ENCODE peak calls at places on chromosomes 5 and 9, in four cellular contexts. K, S, X and V are unnamed samples.

GRCh38 chr9:136296434-136297015 is 7.4 kb downstream of the CCDC187 start:
- DNase-seq in K (no peak), S (no peak), X (no peak), V (no peak)

GRCh38 chr5:124856726-124857125 is 110.3 kb upstream of the ZNF608 start:
- DNase-seq in K (no peak), S (no peak), X (no peak), V (no peak)

GRCh38 chr5:155004138-155004744 is 9.3 kb upstream of the KIF4B start:
- DNase-seq in K (no peak), S (peak), X (no peak), V (no peak)

GRCh38 chr5:176474476-176474875 is 26.3 kb downstream of the FAF2 start:
- DNase-seq in K (no peak), S (peak), X (no peak), V (no peak)

GRCh38 chr9:17319822-17320221 is 185.0 kb downstream of the CNTLN start:
- DNase-seq in K (no peak), S (no peak), X (no peak), V (no peak)

GRCh38 chr9:12880406-12881016 is 105.7 kb downstream of the LURAP1L start:
- DNase-seq in K (no peak), S (no peak), X (no peak), V (no peak)

GRCh38 chr5:6729400-6730310 is 16.4 kb downstream of the TENT4A start:
- DNase-seq in K (no peak), S (no peak), X (no peak), V (no peak)

GRCh38 chr5:114191441-114191840 is 170.4 kb upstream of the KCNN2 start:
- DNase-seq in K (no peak), S (no peak), X (no peak), V (no peak)

GRCh38 chr5:76766746-76767145 is 50.8 kb downstream of the F2R start:
- DNase-seq in K (no peak), S (no peak), X (no peak), V (no peak)

GRCh38 chr5:17928571-17928970 is 294.3 kb downstream of the TAF11L14 start:
- DNase-seq in K (no peak), S (no peak), X (no peak), V (no peak)

GRCh38 chr5:67152400-67152799 is 44.2 kb downstream of the CD180 start:
- DNase-seq in K (no peak), S (no peak), X (no peak), V (no peak)

GRCh38 chr9:70614786-70615565 is 200.5 kb upstream of the KLF9 start:
- DNase-seq in K (no peak), S (no peak), X (no peak), V (no peak)

GRCh38 chr9:109584205-109584604 is 86.1 kb upstream of the PTPN3 start:
- DNase-seq in K (no peak), S (no peak), X (no peak), V (no peak)

GRCh38 chr5:119829341-119829740 is 200.0 kb downstream of the FAM170A start:
- DNase-seq in K (no peak), S (no peak), X (no peak), V (no peak)

GRCh38 chr9:90505695-90506094 is 136.9 kb downstream of the DIRAS2 start:
- DNase-seq in K (no peak), S (no peak), X (no peak), V (no peak)

GRCh38 chr5:24899180-24899579 is 254.4 kb upstream of the CDH10 start:
- DNase-seq in K (peak), S (no peak), X (no peak), V (no peak)

GRCh38 chr5:168710706-168711105 is 131.5 kb upstream of the PANK3 start:
- DNase-seq in K (no peak), S (no peak), X (no peak), V (no peak)

GRCh38 chr9:128494108-128494742 is 10.3 kb upstream of the GLE1 start:
- DNase-seq in K (peak), S (peak), X (no peak), V (no peak)

GRCh38 chr5:53937467-53937866 is 372.9 kb downstream of the ARL15 start:
- DNase-seq in K (no peak), S (no peak), X (no peak), V (no peak)

GRCh38 chr5:32013658-32014057 is 160.5 kb downstream of the GOLPH3 start:
- DNase-seq in K (no peak), S (no peak), X (no peak), V (no peak)

GRCh38 chr5:38557309-38557710 is 864 bp upstream of the LIFR start:
- DNase-seq in K (no peak), S (peak), X (no peak), V (no peak)

GRCh38 chr5:98963019-98963418 is 34.2 kb upstream of the CHD1 start:
- DNase-seq in K (no peak), S (no peak), X (no peak), V (no peak)

GRCh38 chr9:33117306-33117705 is 40.8 kb upstream of the SMU1 start:
- DNase-seq in K (no peak), S (no peak), X (no peak), V (no peak)

GRCh38 chr9:126440938-126441337 is 114.3 kb downstream of the MVB12B start:
- DNase-seq in K (no peak), S (no peak), X (no peak), V (no peak)

GRCh38 chr5:126003309-126003708 is 419.9 kb upstream of the GRAMD2B start:
- DNase-seq in K (no peak), S (no peak), X (no peak), V (no peak)

GRCh38 chr9:5095795-5096194 is 89.6 kb downstream of the INSL6 start:
- DNase-seq in K (no peak), S (no peak), X (no peak), V (no peak)

GRCh38 chr9:14136047-14136446 is 177.9 kb downstream of the NFIB start:
- DNase-seq in K (no peak), S (no peak), X (no peak), V (no peak)

GRCh38 chr9:107472581-107473335 is 16.8 kb downstream of the KLF4 start:
- DNase-seq in K (no peak), S (no peak), X (no peak), V (no peak)

GRCh38 chr5:956178-956761 is 52.3 kb upstream of the NKD2 start:
- DNase-seq in K (no peak), S (no peak), X (no peak), V (no peak)

GRCh38 chr5:73912755-73913365 is 286.9 kb downstream of the ARHGEF28 start:
- DNase-seq in K (no peak), S (no peak), X (peak), V (no peak)

GRCh38 chr5:149680810-149681221 is 49.3 kb upstream of the PPARGC1B start:
- DNase-seq in K (no peak), S (no peak), X (peak), V (peak)

GRCh38 chr9:70411930-70412677 is 2.4 kb downstream of the KLF9 start:
- DNase-seq in K (no peak), S (peak), X (peak), V (peak)

GRCh38 chr5:144332265-144332664 is 161.6 kb downstream of the KCTD16 start:
- DNase-seq in K (no peak), S (no peak), X (no peak), V (no peak)

GRCh38 chr5:158952951-158953350 is 146.8 kb downstream of the EBF1 start:
- DNase-seq in K (no peak), S (no peak), X (no peak), V (no peak)

GRCh38 chr5:159181152-159181551 is 28.2 kb downstream of the RNF145 start:
- DNase-seq in K (no peak), S (no peak), X (peak), V (no peak)

GRCh38 chr9:83007521-83008300 is 55.2 kb downstream of the RASEF start:
- DNase-seq in K (no peak), S (no peak), X (no peak), V (no peak)

GRCh38 chr5:16411235-16411634 is 54.4 kb downstream of the ZNF622 start:
- DNase-seq in K (no peak), S (no peak), X (no peak), V (no peak)

GRCh38 chr5:139867581-139867980 is 72.0 kb downstream of the PSD2 start:
- DNase-seq in K (no peak), S (no peak), X (no peak), V (no peak)

GRCh38 chr5:58235279-58235678 is 224.6 kb downstream of the PLK2 start:
- DNase-seq in K (no peak), S (no peak), X (no peak), V (no peak)

DNA sequence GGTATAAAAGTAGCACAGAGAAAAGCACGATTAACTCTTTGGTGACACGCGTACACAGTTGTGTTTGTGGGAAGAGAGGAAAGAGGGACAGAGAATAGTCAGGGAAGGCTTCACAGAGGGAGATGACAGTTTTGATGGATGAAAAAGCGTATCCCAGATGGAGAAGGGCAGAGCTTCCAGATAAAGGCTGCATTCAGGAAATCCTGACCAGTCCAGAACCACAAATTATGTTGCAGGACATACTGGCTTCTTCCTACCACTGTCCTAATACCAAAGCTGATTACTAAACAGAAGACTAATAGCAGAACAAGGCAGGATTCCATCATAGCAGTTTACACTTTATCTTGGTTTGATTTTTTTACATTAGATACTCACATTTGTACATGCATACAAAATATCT is 34.5 kb downstream of the SLC31A2 start:
- DNase-seq in K (no peak), S (no peak), X (no peak), V (no peak)
- TF ChIP-seq SPI1 in K (no peak), S (no peak), X (no peak), V (no peak)

DNA sequence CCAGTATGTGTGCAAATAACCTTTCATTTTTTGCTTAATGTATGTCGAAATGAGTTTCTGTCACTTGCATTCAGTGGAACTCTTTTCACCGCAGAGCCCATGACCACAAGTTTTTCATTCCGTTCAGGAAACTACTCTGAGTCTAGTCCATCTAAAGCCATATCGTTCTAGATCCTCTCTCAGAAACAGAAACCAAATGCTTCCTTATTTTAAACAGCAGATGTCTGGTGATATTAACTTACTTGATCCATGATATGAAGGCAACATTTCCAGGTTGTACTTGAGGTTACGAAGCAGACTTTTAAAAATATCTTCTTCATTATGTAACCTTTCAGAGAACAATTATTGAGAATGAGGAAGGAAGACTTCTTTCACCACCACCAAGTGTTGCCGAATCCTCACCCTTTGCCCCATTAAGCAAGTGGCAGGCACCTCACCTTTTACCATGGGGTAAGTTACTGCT is 72.4 kb upstream of the GNAQ start:
- DNase-seq in K (peak), S (no peak), X (no peak), V (peak)
- TF ChIP-seq SPI1 in K (peak), S (no peak), X (no peak), V (peak)

GRCh38 chr9:28841795-28842194 is 1268.5 kb upstream of the C9orf72 start:
- DNase-seq in K (no peak), S (no peak), X (no peak), V (no peak)
- TF ChIP-seq SPI1 in K (no peak), S (no peak), X (no peak), V (no peak)

DNA sequence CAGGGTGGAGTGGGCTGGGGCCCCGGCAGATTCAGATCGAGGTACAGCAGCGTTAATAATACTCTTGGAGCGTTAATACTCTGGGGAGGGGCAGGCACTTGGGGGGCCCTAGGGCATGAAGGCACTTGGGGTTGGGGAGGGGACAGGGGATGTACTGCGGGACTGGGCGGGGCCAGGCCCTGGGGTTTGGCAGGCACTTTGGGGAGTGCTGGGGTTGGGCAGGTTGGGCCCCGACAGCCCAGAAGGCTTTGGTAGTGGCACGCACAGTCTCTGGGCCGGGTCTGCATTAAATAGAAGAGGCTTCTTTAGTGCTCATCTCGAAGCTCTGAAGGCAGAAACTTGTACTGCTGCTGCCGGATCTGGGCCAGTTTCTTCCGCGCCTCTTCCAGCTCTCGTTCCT is 7.8 kb upstream of the TPM2 start:
- DNase-seq in K (no peak), S (no peak), X (no peak), V (no peak)
- TF ChIP-seq SPI1 in K (no peak), S (no peak), X (no peak), V (no peak)

GRCh38 chr9:123339666-123340414 is 16.2 kb upstream of the CRB2 start:
- DNase-seq in K (no peak), S (peak), X (peak), V (no peak)
- TF ChIP-seq SPI1 in K (no peak), S (peak), X (peak), V (peak)

DNA sequence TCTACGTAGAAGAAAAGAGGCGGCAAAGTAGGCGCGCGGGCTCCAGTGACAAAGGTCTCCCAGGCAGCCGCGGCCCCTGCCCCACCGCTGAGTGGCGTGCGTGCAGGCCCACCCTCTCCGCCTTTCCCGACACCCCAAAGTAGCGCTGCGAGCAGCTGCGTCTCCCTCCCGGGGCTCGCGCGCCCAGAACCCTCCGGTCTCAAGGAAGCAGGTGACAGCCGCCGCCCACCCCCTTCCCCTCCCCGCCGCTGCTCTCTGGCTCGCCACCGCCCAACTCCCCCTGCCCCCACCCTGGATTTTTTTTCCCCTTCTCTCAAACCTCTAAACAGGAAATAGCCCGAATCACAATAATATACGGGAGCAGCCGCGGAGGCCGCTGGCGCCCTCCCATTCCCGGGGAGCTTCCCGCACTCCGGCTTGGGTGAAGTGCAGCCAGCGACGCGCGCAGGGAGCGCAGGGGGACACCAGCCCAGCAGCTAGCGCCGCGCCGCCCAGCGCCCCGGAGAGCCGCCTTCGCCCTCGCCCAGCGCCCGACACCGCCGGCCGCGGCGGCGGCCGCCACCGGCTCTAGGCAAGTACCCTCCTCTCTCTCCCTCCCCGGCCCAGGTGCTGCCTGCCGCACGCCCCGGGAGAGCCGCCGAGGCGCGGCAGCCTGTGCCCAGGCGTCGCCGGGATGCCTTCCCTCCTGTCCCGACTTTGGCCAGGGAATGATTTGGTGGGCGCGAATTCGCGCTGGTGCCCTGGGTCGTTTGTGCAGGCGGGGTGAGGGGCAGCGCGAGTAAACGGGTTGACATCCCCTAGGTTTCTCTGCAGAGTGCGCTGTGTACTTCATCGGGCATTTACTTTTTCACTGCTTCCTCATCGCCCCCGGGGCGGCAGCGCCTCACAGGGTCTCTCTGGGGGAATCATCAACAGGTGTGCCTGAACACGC is 52.7 kb upstream of the TJP2 start:
- DNase-seq in K (no peak), S (no peak), X (no peak), V (peak)
- TF ChIP-seq SPI1 in K (no peak), S (no peak), X (no peak), V (no peak)

GRCh38 chr9:137319434-137319975 is 17.4 kb upstream of the NRARP start:
- DNase-seq in K (no peak), S (no peak), X (no peak), V (peak)
- TF ChIP-seq SPI1 in K (no peak), S (no peak), X (no peak), V (no peak)